ENCODE peak calls at places on chromosomes 12 and 14, in six cellular contexts. X is astrocyte of the spinal cord, G is GM10248, E is Calu3, R is neural crest cell, P is BE2C. S is an unnamed sample.

GRCh38 chr14:99395904-99396530 is 84.6 kb downstream of the SETD3 start:
- DNase-seq in G (no peak), E (no peak), X (peak; percentile 83), P (no peak), R (no peak), S (no peak)

GRCh38 chr14:53470351-53471043 is 317.4 kb upstream of the DDHD1 start:
- DNase-seq in R (no peak), X (peak; percentile 60), E (no peak), P (no peak), G (no peak), S (no peak)

GRCh38 chr12:104669851-104670337 is 213.1 kb downstream of the CHST11 start:
- DNase-seq in G (peak; percentile 68), E (no peak), R (no peak), P (no peak), X (peak; percentile 48), S (no peak)

GRCh38 chr14:23413681-23414080 is 5.6 kb upstream of the MYH6 start:
- DNase-seq in P (no peak), G (no peak), X (no peak), E (no peak), R (no peak), S (no peak)

GRCh38 chr12:70427611-70428010 is 61.5 kb downstream of the KCNMB4 start:
- DNase-seq in G (no peak), P (no peak), R (no peak), X (no peak), E (no peak), S (no peak)

GRCh38 chr12:52658196-52658595 is 6.2 kb upstream of the KRT2 start:
- DNase-seq in G (no peak), R (no peak), P (no peak), X (no peak), E (no peak), S (no peak)

GRCh38 chr12:82225871-82226270 is 132.3 kb downstream of the CCDC59 start:
- DNase-seq in G (no peak), R (no peak), E (no peak), X (no peak), P (no peak), S (no peak)

GRCh38 chr14:98428483-98428994 is 843.5 kb downstream of the BCL11B start:
- DNase-seq in E (no peak), G (no peak), R (no peak), P (no peak), X (no peak), S (no peak)

GRCh38 chr12:61956545-61956944 is 303.7 kb upstream of the USP15 start:
- DNase-seq in P (no peak), G (no peak), X (no peak), R (no peak), E (no peak), S (no peak)

DNA sequence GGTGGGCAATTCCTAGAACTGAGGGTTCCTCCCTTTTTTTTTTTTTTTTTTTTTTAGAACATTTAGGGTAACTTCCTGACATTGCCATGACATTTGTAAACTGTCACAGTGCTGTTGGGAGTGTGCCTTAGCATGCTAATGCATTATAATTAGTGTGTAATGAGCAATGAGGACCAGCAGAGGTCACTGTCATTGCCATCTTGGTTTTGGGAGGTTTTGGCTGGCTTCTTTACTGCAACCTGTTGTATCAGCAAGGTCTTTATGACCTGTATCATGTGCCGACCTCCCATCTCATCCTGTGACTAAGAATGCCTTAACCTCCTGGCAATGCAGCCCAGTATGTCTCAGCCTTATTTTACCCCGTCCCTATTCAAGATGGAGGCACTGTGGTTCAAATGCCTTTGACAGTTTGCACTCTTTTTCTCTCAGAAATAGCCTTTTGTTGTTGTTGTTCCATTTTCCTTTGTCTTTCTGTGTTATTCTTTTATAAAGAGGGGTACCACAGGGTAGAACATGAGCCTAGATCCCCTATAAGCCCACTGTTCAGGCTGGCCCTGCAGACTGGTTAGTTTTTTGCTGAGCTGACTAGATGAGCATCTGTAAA is 75.6 kb upstream of the DCD start:
- DNase-seq in G (no peak), X (no peak), E (peak; percentile 21), P (peak; percentile 20), R (peak; percentile 10), S (no peak)
- TF ChIP-seq CTCF in G (peak; percentile 48), X (peak; percentile 66), E (peak; percentile 57), P (peak; percentile 74), R (peak; percentile 65), S (peak; percentile 42)

DNA sequence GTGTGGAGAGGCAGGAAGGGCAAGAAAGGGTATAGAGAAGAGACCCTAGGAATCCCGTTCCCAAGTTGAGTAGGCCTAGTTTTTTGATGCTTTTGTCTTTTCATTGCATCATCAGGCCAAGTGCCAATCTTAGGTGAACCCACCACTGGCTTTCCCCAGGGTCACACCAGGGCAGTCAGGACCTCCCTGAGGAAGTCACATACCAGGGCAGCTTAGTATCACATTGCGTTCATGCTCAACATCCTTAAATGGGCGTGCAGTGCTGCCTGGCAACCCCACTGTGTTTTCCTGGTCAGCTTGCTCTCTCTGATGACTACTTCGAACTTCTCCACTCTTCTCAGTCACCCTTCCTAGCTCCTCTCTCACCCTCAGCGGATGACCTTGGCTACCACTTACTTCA is 9.0 kb downstream of the ASIC1 start:
- DNase-seq in G (no peak), R (no peak), X (peak; percentile 70), P (no peak), E (peak; percentile 44), S (no peak)
- TF ChIP-seq CTCF in G (no peak), R (no peak), X (no peak), P (no peak), E (no peak), S (no peak)

GRCh38 chr14:57637901-57638300 is 144.2 kb upstream of the CCDC198 start:
- DNase-seq in E (no peak), G (no peak), R (no peak), P (no peak), X (no peak), S (no peak)
- TF ChIP-seq CTCF in E (no peak), G (no peak), R (no peak), P (no peak), X (no peak), S (no peak)

DNA sequence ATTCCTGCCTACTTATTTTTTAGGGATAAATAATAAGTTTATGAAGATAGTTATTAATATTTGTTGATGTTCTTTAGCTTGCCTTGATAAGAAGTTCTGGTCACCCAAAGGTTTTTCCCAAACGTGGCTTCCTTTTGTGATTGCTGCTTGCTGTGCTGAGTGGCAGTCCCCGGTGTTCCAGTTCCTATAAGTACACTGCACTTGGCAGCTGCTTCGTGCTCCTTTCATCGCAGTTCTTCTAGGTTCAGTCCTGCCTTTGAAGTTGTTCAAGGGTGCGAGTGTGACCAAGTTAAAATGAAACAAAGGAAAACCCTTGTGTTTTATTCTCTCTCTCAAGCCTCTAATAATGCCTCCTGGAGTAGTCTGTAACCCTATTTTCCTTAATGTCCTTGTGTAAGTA is 128.5 kb upstream of the ATF1 start:
- DNase-seq in X (no peak), P (no peak), G (no peak), R (no peak), E (no peak), S (no peak)
- TF ChIP-seq CTCF in X (no peak), P (no peak), G (no peak), R (no peak), E (no peak), S (no peak)

GRCh38 chr14:50714452-50715073 is 46.5 kb upstream of the SAV1 start:
- DNase-seq in R (no peak), G (peak; percentile 59), P (no peak), E (peak; percentile 21), X (peak; percentile 43), S (no peak)
- TF ChIP-seq CTCF in R (peak; percentile 48), G (peak; percentile 59), P (peak; percentile 65), E (peak; percentile 12), X (peak; percentile 75), S (peak; percentile 30)

GRCh38 chr14:20327005-20327869 is 5.8 kb downstream of the CCNB1IP1 start:
- DNase-seq in X (peak; percentile 74), P (peak; percentile 21), R (no peak), E (peak; percentile 36), G (peak; percentile 60), S (no peak)
- TF ChIP-seq CTCF in X (peak; percentile 64), P (peak; percentile 70), R (peak; percentile 88), E (peak; percentile 46), G (peak; percentile 58), S (peak; percentile 71)

DNA sequence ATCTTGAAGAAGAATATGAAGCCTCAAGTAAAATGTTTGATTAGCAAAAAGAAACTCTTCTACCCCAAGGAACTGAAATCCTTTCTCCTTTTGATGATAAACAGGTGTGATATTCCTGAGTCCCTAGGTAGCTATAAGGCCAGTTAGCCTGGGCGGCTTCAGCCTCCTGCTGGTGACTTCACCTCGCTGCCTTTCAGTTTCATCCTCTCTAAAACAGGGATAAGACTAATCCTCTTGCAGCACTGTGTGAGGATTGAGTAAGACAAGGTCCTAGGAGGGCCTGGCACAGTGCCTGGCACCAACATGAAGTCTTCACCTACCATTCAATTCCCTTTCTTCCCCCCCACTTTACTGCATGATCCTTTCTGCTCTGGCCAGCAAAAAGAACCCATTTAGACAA is 42.1 kb downstream of the CIT start:
- DNase-seq in E (no peak), R (no peak), X (no peak), P (no peak), G (no peak), S (no peak)
- TF ChIP-seq CTCF in E (no peak), R (no peak), X (peak; percentile 35), P (peak; percentile 30), G (no peak), S (no peak)

S was measured in nephron progenitor cell.